ENCODE peak calls at places on chromosome 3, in nine cellular contexts. R, E, S, U, B, N, Z, T and X are unnamed samples.

GRCh38 chr3:76961284-76961683 is 78.6 kb upstream of the ROBO2 start:
- DNase-seq in Z (no peak), E (no peak), T (no peak), N (no peak), R (no peak), U (no peak), S (no peak), B (no peak), X (no peak)

GRCh38 chr3:3209057-3209456 is 29.6 kb upstream of the CRBN start:
- DNase-seq in E (no peak), Z (no peak), T (no peak), B (no peak), S (no peak), U (no peak), N (no peak), R (no peak), X (no peak)

GRCh38 chr3:194308635-194309213 is 42.4 kb downstream of the CPN2 start:
- DNase-seq in T (no peak), E (peak), U (no peak), R (peak), Z (no peak), S (no peak), N (no peak), B (no peak), X (no peak)

GRCh38 chr3:39108309-39108708 is 829 bp downstream of the TTC21A start:
- DNase-seq in R (no peak), B (peak), N (no peak), Z (no peak), T (peak), U (no peak), E (no peak), S (no peak), X (no peak)

GRCh38 chr3:156577731-156578130 is 22.8 kb upstream of the SSR3 start:
- DNase-seq in R (no peak), S (no peak), B (no peak), T (no peak), E (peak), Z (no peak), N (no peak), U (no peak), X (no peak)

GRCh38 chr3:45677045-45677436 is 12.2 kb upstream of the SACM1L start:
- DNase-seq in T (peak), U (peak), E (peak), B (no peak), Z (no peak), S (peak), R (no peak), N (no peak), X (peak)

GRCh38 chr3:62134061-62134496 is 239.3 kb downstream of the FEZF2 start:
- DNase-seq in Z (no peak), U (peak), T (peak), N (no peak), E (no peak), R (no peak), S (no peak), B (peak), X (no peak)

GRCh38 chr3:112814256-112814655 is 32.4 kb downstream of the CD200R1L start:
- DNase-seq in T (no peak), U (no peak), S (peak), B (no peak), N (peak), E (peak), R (no peak), Z (no peak), X (peak)

GRCh38 chr3:51384145-51384729 is 854 bp upstream of the MANF start:
- DNase-seq in S (no peak), N (no peak), E (no peak), B (peak), Z (peak), R (no peak), U (no peak), T (peak), X (no peak)

GRCh38 chr3:120487079-120487693 is 36.4 kb upstream of the FSTL1 start:
- DNase-seq in R (no peak), B (no peak), U (no peak), N (no peak), S (no peak), Z (no peak), E (no peak), T (peak), X (no peak)

GRCh38 chr3:96863129-96863740 is 48.8 kb downstream of the EPHA6 start:
- DNase-seq in U (no peak), N (no peak), E (peak), B (peak), R (no peak), Z (peak), S (no peak), T (no peak), X (no peak)

GRCh38 chr3:38031022-38031994 is 1.9 kb upstream of the PLCD1 start:
- DNase-seq in R (peak), B (peak), S (peak), E (peak), T (peak), U (no peak), N (no peak), Z (peak), X (peak)

GRCh38 chr3:110741891-110742290 is 329.7 kb upstream of the NECTIN3 start:
- DNase-seq in B (no peak), E (no peak), S (no peak), Z (no peak), R (no peak), U (no peak), T (no peak), N (no peak), X (no peak)

GRCh38 chr3:40226636-40227035 is 82.9 kb upstream of the EIF1B start:
- DNase-seq in S (no peak), Z (no peak), B (no peak), R (no peak), E (no peak), N (no peak), T (no peak), U (no peak), X (no peak)

GRCh38 chr3:138725116-138725515 is 109.6 kb downstream of the PIK3CB start:
- DNase-seq in Z (no peak), S (no peak), B (no peak), T (no peak), N (no peak), R (no peak), E (peak), U (no peak), X (no peak)

GRCh38 chr3:15726043-15726442 is 71.7 kb downstream of the ANKRD28 start:
- DNase-seq in U (no peak), N (peak), B (no peak), R (no peak), S (no peak), E (peak), Z (no peak), T (no peak), X (no peak)

GRCh38 chr3:153311531-153311930 is 149.5 kb downstream of the RAP2B start:
- DNase-seq in B (no peak), R (no peak), U (no peak), S (no peak), Z (no peak), N (no peak), T (no peak), E (no peak), X (no peak)

GRCh38 chr3:45034612-45035252 is 8.6 kb downstream of the CLEC3B start:
- DNase-seq in T (peak), R (peak), Z (no peak), N (no peak), B (peak), S (no peak), E (no peak), U (peak), X (no peak)

GRCh38 chr3:45635475-45636256 is 41.1 kb downstream of the LIMD1 start:
- DNase-seq in B (no peak), N (peak), S (peak), E (peak), U (no peak), Z (no peak), R (no peak), T (no peak), X (no peak)

GRCh38 chr3:131386429-131386926 is 4.9 kb downstream of the NUDT16 start:
- DNase-seq in R (no peak), Z (no peak), B (peak), N (no peak), U (peak), T (peak), S (no peak), E (no peak), X (no peak)

GRCh38 chr3:156818890-156819289 is 7.3 kb upstream of the LEKR1 start:
- DNase-seq in S (peak), Z (no peak), R (no peak), E (peak), U (no peak), T (no peak), B (no peak), N (no peak), X (no peak)

GRCh38 chr3:117127147-117127546 is 417.6 kb downstream of the TUSC7 start:
- DNase-seq in R (no peak), S (no peak), N (no peak), U (no peak), Z (no peak), B (no peak), T (no peak), E (no peak), X (no peak)

GRCh38 chr3:138949002-138949418 is 2.0 kb downstream of the FOXL2NB start:
- DNase-seq in N (no peak), B (no peak), Z (peak), S (no peak), T (no peak), E (no peak), U (no peak), R (no peak), X (no peak)

GRCh38 chr3:97291901-97292300 is 472.7 kb upstream of the ARL6 start:
- DNase-seq in S (no peak), N (no peak), E (no peak), Z (no peak), U (no peak), B (no peak), T (no peak), R (peak), X (no peak)

GRCh38 chr3:54432975-54433374 is 310.6 kb downstream of the CACNA2D3 start:
- DNase-seq in S (no peak), R (no peak), E (no peak), B (no peak), Z (no peak), U (no peak), T (no peak), N (no peak), X (no peak)

GRCh38 chr3:52092891-52093290 is 36.5 kb upstream of the DUSP7 start:
- DNase-seq in N (no peak), E (no peak), S (no peak), B (no peak), R (peak), Z (peak), U (no peak), T (no peak), X (no peak)

GRCh38 chr3:171791695-171792082 is 18.6 kb downstream of the PLD1 start:
- DNase-seq in R (no peak), U (no peak), T (no peak), Z (no peak), S (no peak), B (no peak), E (peak), N (no peak), X (no peak)

GRCh38 chr3:119717520-119717919 is 14.7 kb downstream of the CFAP91 start:
- DNase-seq in T (no peak), E (no peak), S (no peak), N (no peak), B (no peak), R (no peak), U (no peak), Z (no peak), X (no peak)

GRCh38 chr3:127590282-127590592 is 296 bp downstream of the TPRA1 start:
- DNase-seq in S (no peak), R (no peak), Z (no peak), N (no peak), E (no peak), U (no peak), B (peak), T (no peak), X (no peak)

GRCh38 chr3:50600841-50601591 is 10.6 kb downstream of the CISH start:
- DNase-seq in S (peak), N (peak), R (peak), U (peak), B (peak), Z (peak), T (peak), E (peak), X (peak)

GRCh38 chr3:177208746-177209145 is 11.5 kb upstream of the TBL1XR1 start:
- DNase-seq in S (no peak), U (no peak), E (no peak), T (no peak), R (no peak), Z (no peak), B (no peak), N (no peak), X (no peak)

GRCh38 chr3:177211503-177212277 is 14.4 kb upstream of the TBL1XR1 start:
- DNase-seq in T (no peak), E (no peak), Z (no peak), N (no peak), U (no peak), R (no peak), B (peak), S (no peak), X (peak)

GRCh38 chr3:177210744-177211502 is 13.6 kb upstream of the TBL1XR1 start:
- DNase-seq in B (peak), Z (no peak), S (no peak), T (no peak), R (no peak), U (no peak), E (no peak), N (no peak), X (no peak)

GRCh38 chr3:177209509-177209908 is 12.2 kb upstream of the TBL1XR1 start:
- DNase-seq in T (no peak), E (no peak), Z (no peak), N (no peak), S (no peak), B (no peak), U (no peak), R (no peak), X (no peak)

DNA sequence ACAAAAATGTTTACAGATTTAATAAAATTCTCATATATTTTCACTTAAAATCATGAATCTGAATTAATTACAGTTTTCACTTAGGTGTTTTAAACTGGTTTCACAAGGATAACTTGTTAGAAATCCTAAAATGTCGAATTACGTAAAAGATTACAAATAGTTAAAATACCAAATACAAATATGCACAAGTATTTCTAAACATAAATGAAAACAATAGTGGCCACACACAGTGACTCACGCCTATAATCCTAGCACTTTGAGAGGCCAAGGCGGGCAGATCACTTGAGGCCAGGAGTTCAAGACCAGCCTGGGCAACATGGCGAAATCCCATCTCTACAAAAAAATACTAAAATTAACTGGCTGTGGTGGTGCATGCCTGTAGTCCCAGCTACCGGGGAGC is 10.9 kb upstream of the TBL1XR1 start:
- DNase-seq in N (no peak), Z (no peak), S (no peak), U (no peak), B (no peak), T (no peak), E (no peak), R (no peak), X (no peak)
- H3K4me3 ChIP-seq in N (no peak), Z (no peak), S (no peak), U (no peak), B (no peak), T (no peak), E (no peak), R (no peak), X (no peak)

DNA sequence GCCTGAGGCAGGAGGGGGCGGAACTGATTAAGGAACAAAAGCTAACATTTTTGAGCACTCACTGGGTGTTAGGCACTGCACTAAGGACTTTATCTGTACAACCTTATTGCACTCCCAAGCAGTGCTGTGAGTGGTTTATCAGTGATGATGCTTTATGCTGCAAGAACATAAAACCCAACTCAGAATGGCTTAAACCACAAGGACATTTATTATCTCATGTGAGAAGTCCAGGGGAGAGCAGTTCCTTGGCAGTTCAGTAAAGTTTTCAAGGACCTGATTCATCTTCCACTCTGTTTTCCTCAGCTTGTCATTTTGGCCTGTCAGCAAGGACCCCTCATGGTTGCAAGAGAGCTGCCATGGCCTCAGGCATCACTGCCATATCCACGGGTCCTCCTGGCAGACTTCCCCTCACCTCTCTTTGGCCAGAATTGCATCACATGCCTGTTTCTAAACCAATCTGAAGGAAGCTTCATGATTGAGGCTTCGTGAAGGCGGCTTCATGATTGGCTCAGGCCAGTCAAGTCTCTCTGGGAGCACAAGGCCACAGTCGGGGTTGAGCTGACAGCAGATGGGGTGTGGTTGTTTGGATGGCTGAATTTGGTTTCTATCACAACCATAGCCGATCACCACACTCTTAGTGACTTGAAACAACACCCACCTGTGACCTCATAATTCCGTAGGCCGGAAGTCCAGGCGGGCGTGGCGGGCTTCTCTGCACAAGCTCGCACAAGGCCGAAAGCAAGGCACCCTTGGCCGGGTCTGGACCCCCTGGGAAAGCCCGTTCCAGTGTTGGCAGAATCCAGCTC is 15.8 kb downstream of the EFCC1 start:
- DNase-seq in B (peak), T (no peak), E (no peak), Z (no peak), N (no peak), S (no peak), R (peak), U (peak), X (no peak)
- H3K27ac ChIP-seq in B (peak), T (no peak), E (no peak), Z (no peak), N (no peak), S (peak), R (no peak), U (peak), X (peak)

GRCh38 chr3:181464033-181464694 is 247.6 kb upstream of the SOX2 start:
- DNase-seq in R (no peak), B (no peak), S (no peak), Z (no peak), T (no peak), E (no peak), U (no peak), N (no peak), X (no peak)
- H3K4me3 ChIP-seq in R (no peak), B (no peak), S (no peak), Z (no peak), T (no peak), E (no peak), U (no peak), N (no peak), X (no peak)

DNA sequence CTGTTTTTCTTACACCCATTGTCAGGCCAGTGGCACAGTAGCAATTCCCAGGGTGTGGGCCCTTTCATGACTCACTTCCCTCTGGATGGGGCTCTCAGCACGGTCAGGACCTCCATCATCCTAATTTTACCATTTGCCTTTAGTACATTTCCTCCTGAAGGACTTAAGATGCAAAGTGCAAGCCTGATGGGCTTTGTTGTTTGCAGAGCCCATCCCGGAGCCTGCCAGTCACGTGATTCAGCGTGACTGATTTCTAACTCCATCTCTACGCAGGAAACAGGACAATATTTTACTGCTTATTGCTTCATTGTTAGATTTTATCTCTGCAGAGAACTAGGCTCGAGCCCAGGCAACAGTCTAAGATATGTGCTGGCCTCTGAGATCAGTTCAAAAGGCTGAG is 223.7 kb downstream of the PDZRN3 start:
- DNase-seq in Z (no peak), R (no peak), B (no peak), E (no peak), T (no peak), U (no peak), S (no peak), N (no peak), X (no peak)
- H3K27ac ChIP-seq in Z (no peak), R (no peak), B (no peak), E (no peak), T (no peak), U (no peak), S (no peak), N (peak), X (no peak)

DNA sequence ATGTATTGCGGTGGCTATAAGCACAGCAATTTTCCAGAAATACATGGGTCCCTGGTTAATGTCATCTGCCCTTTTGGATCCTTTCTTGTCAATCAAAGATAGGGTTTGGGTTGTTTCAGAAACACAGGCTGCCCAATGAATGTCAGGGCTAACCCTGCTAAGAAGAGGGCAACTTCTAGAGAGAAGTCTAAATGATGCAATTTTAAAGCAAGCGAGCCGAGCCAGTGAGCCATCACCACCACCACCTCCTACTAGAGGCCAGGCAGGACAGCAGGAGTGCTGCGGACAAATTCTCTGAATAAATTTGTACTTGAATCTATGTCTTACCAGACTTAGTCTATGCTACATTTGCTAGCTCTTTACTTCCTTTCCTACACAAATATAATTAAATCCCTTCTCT is 248.4 kb downstream of the CTNNB1 start:
- DNase-seq in U (no peak), N (no peak), B (no peak), Z (no peak), S (no peak), R (no peak), E (no peak), T (no peak), X (no peak)
- H3K4me3 ChIP-seq in U (no peak), N (no peak), B (no peak), Z (no peak), S (no peak), R (no peak), E (no peak), T (no peak), X (no peak)

GRCh38 chr3:129018751-129019150 is 17.6 kb downstream of the EFCC1 start:
- DNase-seq in N (no peak), S (no peak), T (no peak), U (no peak), Z (peak), R (peak), E (no peak), B (no peak), X (no peak)

GRCh38 chr3:129019266-129019665 is 18.2 kb downstream of the EFCC1 start:
- DNase-seq in S (no peak), U (no peak), B (no peak), E (no peak), N (no peak), Z (no peak), R (no peak), T (no peak), X (no peak)

GRCh38 chr3:129018271-129018670 is 17.2 kb downstream of the EFCC1 start:
- DNase-seq in N (no peak), E (no peak), S (no peak), T (no peak), R (no peak), B (no peak), U (no peak), Z (peak), X (no peak)

GRCh38 chr3:129016366-129016724 is 15.2 kb downstream of the EFCC1 start:
- DNase-seq in N (no peak), U (no peak), R (no peak), B (peak), Z (no peak), S (no peak), E (no peak), T (no peak), X (peak)

GRCh38 chr3:129017531-129017899 is 16.4 kb downstream of the EFCC1 start:
- DNase-seq in U (no peak), E (no peak), B (no peak), R (no peak), S (no peak), N (no peak), Z (no peak), T (no peak), X (no peak)
- H3K27ac ChIP-seq in U (peak), E (no peak), B (peak), R (no peak), S (no peak), N (no peak), Z (no peak), T (no peak), X (no peak)

GRCh38 chr3:129539201-129539600 is 3.8 kb upstream of the H1-8 start:
- DNase-seq in Z (no peak), N (no peak), T (no peak), R (no peak), U (no peak), S (no peak), B (no peak), E (no peak), X (no peak)
- H3K4me3 ChIP-seq in Z (no peak), N (no peak), T (no peak), R (no peak), U (no peak), S (no peak), B (no peak), E (no peak), X (no peak)